ENCODE peak calls at places on chromosome 1, in eight cellular contexts. H, T, E, F, Y, G, K and C are unnamed samples.

GRCh38 chr1:183778006-183778405 is 26.9 kb upstream of the RGL1 start:
- DNase-seq in H (no peak), T (no peak), E (no peak), F (no peak), Y (no peak), G (no peak), K (no peak), C (no peak)

GRCh38 chr1:219478811-219479210 is 134.1 kb downstream of the ZC3H11B start:
- DNase-seq in H (no peak), T (no peak), E (no peak), F (no peak), Y (no peak), G (no peak), K (no peak), C (no peak)

GRCh38 chr1:16474166-16474800 is 33.8 kb downstream of the NECAP2 start:
- DNase-seq in H (no peak), T (no peak), E (no peak), F (no peak), Y (no peak), G (no peak), K (no peak), C (no peak)

GRCh38 chr1:119937198-119937597 is 40.9 kb upstream of the ADAM30 start:
- DNase-seq in H (no peak), T (no peak), E (no peak), F (no peak), Y (no peak), G (no peak), K (no peak), C (no peak)

GRCh38 chr1:166907763-166908162 is 31.7 kb upstream of the TADA1 start:
- DNase-seq in H (no peak), T (no peak), E (no peak), F (no peak), Y (no peak), G (no peak), K (no peak), C (no peak)

GRCh38 chr1:94698341-94698740 is 121.8 kb upstream of the SLC44A3 start:
- DNase-seq in H (no peak), T (peak), E (no peak), F (no peak), Y (no peak), G (no peak), K (no peak), C (no peak)

GRCh38 chr1:234681065-234681464 is 71.1 kb upstream of the IRF2BP2 start:
- DNase-seq in H (no peak), T (no peak), E (no peak), F (no peak), Y (no peak), G (no peak), K (no peak), C (no peak)

GRCh38 chr1:63322944-63323865 is 838 bp downstream of the FOXD3 start:
- DNase-seq in H (peak), T (peak), E (no peak), F (no peak), Y (peak), G (no peak), K (no peak), C (peak)

GRCh38 chr1:70043806-70044205 is 161.6 kb downstream of the LRRC40 start:
- DNase-seq in H (no peak), T (no peak), E (no peak), F (no peak), Y (no peak), G (no peak), K (peak), C (peak)

GRCh38 chr1:99106274-99106673 is 101.6 kb upstream of the PLPPR5 start:
- DNase-seq in H (no peak), T (no peak), E (no peak), F (no peak), Y (no peak), G (no peak), K (no peak), C (no peak)

GRCh38 chr1:63731117-63732043 is 42.4 kb upstream of the ROR1 start:
- DNase-seq in H (no peak), T (peak), E (no peak), F (peak), Y (no peak), G (no peak), K (peak), C (peak)

GRCh38 chr1:245860681-245861552 is 646.2 kb downstream of the SMYD3 start:
- DNase-seq in H (no peak), T (no peak), E (no peak), F (no peak), Y (no peak), G (no peak), K (peak), C (peak)

GRCh38 chr1:96492236-96492635 is 229.3 kb upstream of the PTBP2 start:
- DNase-seq in H (no peak), T (peak), E (no peak), F (no peak), Y (no peak), G (no peak), K (no peak), C (no peak)

GRCh38 chr1:112904831-112905227 is 51.2 kb downstream of the SLC16A1 start:
- DNase-seq in H (no peak), T (no peak), E (no peak), F (peak), Y (no peak), G (no peak), K (no peak), C (no peak)

GRCh38 chr1:17683551-17683950 is 71.6 kb upstream of the ACTL8 start:
- DNase-seq in H (no peak), T (no peak), E (no peak), F (no peak), Y (no peak), G (no peak), K (no peak), C (no peak)

GRCh38 chr1:27109103-27109822 is 45.7 kb downstream of the SLC9A1 start:
- DNase-seq in H (no peak), T (no peak), E (no peak), F (peak), Y (no peak), G (no peak), K (no peak), C (peak)

GRCh38 chr1:208450958-208451357 is 206.8 kb upstream of the PLXNA2 start:
- DNase-seq in H (no peak), T (no peak), E (no peak), F (no peak), Y (no peak), G (no peak), K (no peak), C (no peak)

GRCh38 chr1:9066945-9067807 is 2.3 kb downstream of the SLC2A5 start:
- DNase-seq in H (peak), T (peak), E (no peak), F (no peak), Y (no peak), G (no peak), K (peak), C (peak)

GRCh38 chr1:22043175-22043769 is 9.2 kb upstream of the CDC42 start:
- DNase-seq in H (no peak), T (no peak), E (no peak), F (no peak), Y (no peak), G (no peak), K (no peak), C (no peak)

GRCh38 chr1:7670334-7671145 is 100.6 kb upstream of the VAMP3 start:
- DNase-seq in H (peak), T (no peak), E (no peak), F (no peak), Y (no peak), G (no peak), K (no peak), C (no peak)

GRCh38 chr1:198186916-198187580 is 30.2 kb downstream of the NEK7 start:
- DNase-seq in H (no peak), T (no peak), E (no peak), F (no peak), Y (no peak), G (no peak), K (no peak), C (no peak)

GRCh38 chr1:203669739-203670138 is 43.1 kb downstream of the ATP2B4 start:
- DNase-seq in H (no peak), T (peak), E (no peak), F (peak), Y (no peak), G (no peak), K (peak), C (peak)

GRCh38 chr1:226588484-226588883 is 39.9 kb downstream of the STUM start:
- DNase-seq in H (no peak), T (no peak), E (no peak), F (no peak), Y (no peak), G (no peak), K (no peak), C (no peak)

GRCh38 chr1:245363821-245364220 is 209.0 kb downstream of the KIF26B start:
- DNase-seq in H (no peak), T (no peak), E (no peak), F (no peak), Y (no peak), G (no peak), K (peak), C (no peak)

GRCh38 chr1:96861836-96862235 is 140.3 kb downstream of the PTBP2 start:
- DNase-seq in H (no peak), T (no peak), E (no peak), F (no peak), Y (no peak), G (no peak), K (no peak), C (no peak)

GRCh38 chr1:53687426-53687825 is 51.5 kb downstream of the GLIS1 start:
- DNase-seq in H (no peak), T (no peak), E (no peak), F (no peak), Y (no peak), G (no peak), K (no peak), C (no peak)

GRCh38 chr1:106022312-106022902 is 1034.1 kb upstream of the PRMT6 start:
- DNase-seq in H (no peak), T (no peak), E (no peak), F (no peak), Y (no peak), G (no peak), K (peak), C (no peak)

GRCh38 chr1:26530898-26531598 is 1.5 kb downstream of the RPS6KA1 start:
- DNase-seq in H (peak), T (peak), E (no peak), F (peak), Y (no peak), G (no peak), K (peak), C (peak)

GRCh38 chr1:177247777-177248176 is 77.0 kb downstream of the BRINP2 start:
- DNase-seq in H (no peak), T (no peak), E (no peak), F (no peak), Y (no peak), G (no peak), K (no peak), C (no peak)